ENCODE peak calls at places on chromosomes 7 and 10, in seven cellular contexts. D is HepG2; T is MCF 10A; C is activated T-cell treated with anti-CD3 and anti-CD28 coated beads, Interleukin-2, amount 50 U/mL, for 72 hours; Q is body of pancreas; A is glutamatergic neuron; I is stimulated activated CD8-positive, alpha-beta memory T cell treated with anti-CD3 and anti-CD28 coated beads, Interleukin-2, amount 100 ng/mL, for 1 hour. Y is an unnamed sample.

GRCh38 chr10:22618081-22618785 is 96.1 kb downstream of the PIP4K2A start:
- DNase-seq in D (peak; percentile 84), T (no peak), C (no peak), Q (no peak), A (no peak), I (no peak), Y (no peak)

GRCh38 chr10:133368153-133368552 is 5.0 kb downstream of the ECHS1 start:
- DNase-seq in D (no peak), T (no peak), C (no peak), Q (no peak), A (no peak), I (no peak), Y (no peak)

GRCh38 chr7:54874804-54875203 is 115.8 kb upstream of the SEC61G start:
- DNase-seq in D (no peak), T (no peak), C (no peak), Q (no peak), A (no peak), I (no peak), Y (no peak)

GRCh38 chr10:79413196-79413595 is 32.2 kb downstream of the ZCCHC24 start:
- DNase-seq in D (no peak), T (peak; percentile 49), C (peak; percentile 16), Q (no peak), A (peak; percentile 26), I (no peak), Y (no peak)

GRCh38 chr10:24701447-24701846 is 22.2 kb downstream of the ARHGAP21 start:
- DNase-seq in D (no peak), T (no peak), C (no peak), Q (no peak), A (no peak), I (no peak), Y (no peak)

GRCh38 chr10:124511205-124512039 is 49.8 kb downstream of the LHPP start:
- DNase-seq in D (no peak), T (no peak), C (peak; percentile 10), Q (no peak), A (no peak), I (no peak), Y (no peak)

GRCh38 chr10:48289652-48290238 is 15.2 kb upstream of the FRMPD2 start:
- DNase-seq in D (peak; percentile 54), T (peak; percentile 58), C (peak; percentile 35), Q (peak; percentile 56), A (peak; percentile 82), I (no peak), Y (peak; percentile 76)

GRCh38 chr10:95909591-95909990 is 1.8 kb downstream of the CC2D2B start:
- DNase-seq in D (no peak), T (no peak), C (no peak), Q (no peak), A (no peak), I (no peak), Y (no peak)

GRCh38 chr7:110386914-110387313 is 704.0 kb upstream of the LRRN3 start:
- DNase-seq in D (peak; percentile 57), T (peak; percentile 73), C (no peak), Q (no peak), A (no peak), I (no peak), Y (no peak)

GRCh38 chr10:14173706-14174594 is 156.8 kb downstream of the FRMD4A start:
- DNase-seq in D (no peak), T (no peak), C (no peak), Q (peak; percentile 18), A (peak; percentile 63), I (no peak), Y (peak; percentile 45)